ENCODE peak calls at places on chromosomes 3 and 15, in nine cellular contexts. D is cardiac fibroblast; L is stromal cell of bone marrow; E is left cardiac atrium; Q is cardiac muscle cell; K is activated CD4-positive, alpha-beta T cell treated with anti-CD3 and anti-CD28 coated beads, Interleukin-2, amount 10 ng/mL, durations not matched to agents 7 days and 5 days; I is stimulated activated CD4-positive, alpha-beta T cell treated with anti-CD3 and anti-CD28 coated beads, Interleukin-15, amount 100 ng/mL, for 1 hour; H is Peyer's patch; W is GOT3. T is an unnamed sample.

GRCh38 chr15:29356807-29357206 is 87.2 kb upstream of the NSMCE3 start:
- DNase-seq in D (no peak), L (no peak), E (no peak), Q (no peak), K (no peak), I (no peak), H (no peak), W (no peak), T (no peak)

GRCh38 chr15:43285609-43286037 is 18.9 kb upstream of the TGM5 start:
- DNase-seq in D (peak), L (peak), E (no peak), Q (peak), K (peak), I (no peak), H (peak), W (no peak), T (peak)

GRCh38 chr15:28901587-28901980 is 15.8 kb downstream of the APBA2 start:
- DNase-seq in D (no peak), L (no peak), E (no peak), Q (no peak), K (no peak), I (no peak), H (no peak), W (no peak), T (peak)

GRCh38 chr3:49217688-49218470 is 46.5 kb downstream of the KLHDC8B start:
- DNase-seq in D (no peak), L (no peak), E (no peak), Q (peak), K (no peak), I (no peak), H (peak), W (no peak), T (no peak)

GRCh38 chr3:69929019-69929418 is 70.5 kb upstream of the SAMMSON start:
- DNase-seq in D (no peak), L (no peak), E (peak), Q (no peak), K (no peak), I (no peak), H (no peak), W (no peak), T (no peak)

GRCh38 chr3:9503283-9503682 is 50.3 kb downstream of the LHFPL4 start:
- DNase-seq in D (peak), L (peak), E (peak), Q (peak), K (peak), I (peak), H (peak), W (no peak), T (peak)

GRCh38 chr15:65833501-65834220 is 35.6 kb upstream of the RAB11A start:
- DNase-seq in D (no peak), L (no peak), E (peak), Q (no peak), K (no peak), I (no peak), H (peak), W (no peak), T (peak)

GRCh38 chr3:45341876-45342275 is 46.5 kb upstream of the LARS2 start:
- DNase-seq in D (no peak), L (no peak), E (no peak), Q (no peak), K (no peak), I (no peak), H (no peak), W (no peak), T (no peak)

GRCh38 chr3:114213669-114214541 is 23.5 kb downstream of the ZNF80 start:
- DNase-seq in D (peak), L (peak), E (no peak), Q (peak), K (peak), I (peak), H (peak), W (peak), T (peak)

GRCh38 chr3:151909720-151910405 is 36.4 kb downstream of the SUCNR1 start:
- DNase-seq in D (no peak), L (no peak), E (no peak), Q (no peak), K (no peak), I (no peak), H (no peak), W (no peak), T (no peak)

GRCh38 chr3:156763931-156764720 is 62.0 kb upstream of the LEKR1 start:
- DNase-seq in D (no peak), L (no peak), E (no peak), Q (no peak), K (no peak), I (no peak), H (no peak), W (no peak), T (no peak)

GRCh38 chr3:64539451-64540196 is 148.2 kb downstream of the ADAMTS9 start:
- DNase-seq in D (peak), L (peak), E (peak), Q (peak), K (no peak), I (no peak), H (peak), W (no peak), T (no peak)

GRCh38 chr15:74006774-74007639 is 12.5 kb downstream of the PML start:
- DNase-seq in D (no peak), L (no peak), E (no peak), Q (no peak), K (no peak), I (no peak), H (no peak), W (no peak), T (no peak)

GRCh38 chr15:77538793-77539487 is 93.8 kb downstream of the LINGO1 start:
- DNase-seq in D (no peak), L (no peak), E (no peak), Q (no peak), K (no peak), I (no peak), H (no peak), W (no peak), T (peak)

GRCh38 chr3:185029071-185029470 is 123.8 kb downstream of the C3orf70 start:
- DNase-seq in D (no peak), L (no peak), E (no peak), Q (no peak), K (no peak), I (no peak), H (no peak), W (no peak), T (no peak)

GRCh38 chr3:188558343-188559068 is 404.5 kb downstream of the LPP start:
- DNase-seq in D (peak), L (peak), E (no peak), Q (no peak), K (no peak), I (no peak), H (no peak), W (no peak), T (no peak)

GRCh38 chr3:124424396-124424795 is 305.9 kb upstream of the UMPS start:
- DNase-seq in D (no peak), L (no peak), E (no peak), Q (no peak), K (no peak), I (no peak), H (no peak), W (no peak), T (no peak)

GRCh38 chr15:101309436-101310162 is 14.6 kb upstream of the SNRPA1 start:
- DNase-seq in D (no peak), L (no peak), E (no peak), Q (no peak), K (no peak), I (no peak), H (peak), W (no peak), T (peak)

GRCh38 chr3:192064959-192065358 is 604.0 kb downstream of the PYDC2 start:
- DNase-seq in D (no peak), L (no peak), E (no peak), Q (no peak), K (no peak), I (no peak), H (no peak), W (no peak), T (no peak)

GRCh38 chr3:160616311-160616710 is 50.9 kb upstream of the KPNA4 start:
- DNase-seq in D (peak), L (peak), E (no peak), Q (no peak), K (no peak), I (no peak), H (no peak), W (no peak), T (no peak)

GRCh38 chr15:97140216-97140615 is 809.7 kb downstream of the NR2F2 start:
- DNase-seq in D (peak), L (no peak), E (no peak), Q (no peak), K (no peak), I (no peak), H (no peak), W (no peak), T (no peak)

GRCh38 chr3:197542741-197543454 is 12.9 kb downstream of the BDH1 start:
- DNase-seq in D (no peak), L (no peak), E (peak), Q (no peak), K (no peak), I (no peak), H (peak), W (no peak), T (no peak)

GRCh38 chr3:116291141-116291540 is 154.1 kb downstream of the LSAMP start:
- DNase-seq in D (no peak), L (no peak), E (no peak), Q (no peak), K (no peak), I (no peak), H (no peak), W (no peak), T (no peak)

GRCh38 chr15:27324871-27325270 is 353.9 kb downstream of the GABRG3 start:
- DNase-seq in D (no peak), L (no peak), E (no peak), Q (no peak), K (no peak), I (no peak), H (no peak), W (no peak), T (no peak)